ENCODE peak calls at places on chromosomes 6 and 20, in four cellular contexts. C, E, X and F are unnamed samples.

GRCh38 chr6:74871757-74872156 is 334.1 kb downstream of the COL12A1 start:
- DNase-seq in E (no peak), C (peak), X (no peak), F (no peak)

GRCh38 chr6:159988983-159989454 is 20.1 kb downstream of the IGF2R start:
- DNase-seq in C (peak), E (no peak), X (peak), F (no peak)

GRCh38 chr20:62732766-62733165 is 24.1 kb downstream of the NTSR1 start:
- DNase-seq in C (no peak), X (no peak), E (no peak), F (no peak)

GRCh38 chr6:55175078-55175777 is 913 bp downstream of the HCRTR2 start:
- DNase-seq in X (no peak), E (no peak), C (no peak), F (no peak)

GRCh38 chr6:159077123-159077522 is 32.3 kb upstream of the TAGAP start:
- DNase-seq in E (no peak), C (no peak), X (peak), F (no peak)

GRCh38 chr6:164095056-164095455 is 680.5 kb downstream of the QKI start:
- DNase-seq in C (no peak), X (no peak), E (no peak), F (no peak)

GRCh38 chr20:9392892-9393857 is 121.2 kb upstream of the LAMP5 start:
- DNase-seq in X (peak), C (peak), E (no peak), F (peak)

GRCh38 chr6:140001851-140002301 is 627.4 kb upstream of the CITED2 start:
- DNase-seq in X (no peak), E (no peak), C (peak), F (no peak)

GRCh38 chr6:11315743-11316437 is 83.4 kb upstream of the NEDD9 start:
- DNase-seq in C (peak), X (no peak), E (peak), F (no peak)

GRCh38 chr20:63015665-63016361 is 9.0 kb upstream of the BHLHE23 start:
- DNase-seq in X (no peak), C (no peak), E (no peak), F (no peak)

GRCh38 chr6:34273242-34273805 is 24.5 kb upstream of the SMIM29 start:
- DNase-seq in E (no peak), C (peak), X (peak), F (peak)

GRCh38 chr6:22656696-22657340 is 87.5 kb downstream of the HDGFL1 start:
- DNase-seq in X (no peak), C (no peak), E (no peak), F (no peak)

GRCh38 chr20:46350986-46351267 is 42.6 kb upstream of the CDH22 start:
- DNase-seq in E (no peak), C (no peak), X (no peak), F (no peak)

GRCh38 chr6:75101896-75102680 is 103.8 kb downstream of the COL12A1 start:
- DNase-seq in X (no peak), E (peak), C (peak), F (no peak)

GRCh38 chr20:38109025-38109541 is 56.0 kb downstream of the TGM2 start:
- DNase-seq in C (peak), E (no peak), X (no peak), F (no peak)

GRCh38 chr6:158017621-158018369 is 36.1 kb downstream of the SYNJ2 start:
- DNase-seq in E (no peak), C (no peak), X (no peak), F (no peak)

GRCh38 chr6:83609248-83609647 is 96.9 kb downstream of the PRSS35 start:
- DNase-seq in X (no peak), E (no peak), C (no peak), F (no peak)

GRCh38 chr20:4776079-4776630 is 54.4 kb downstream of the PRND start:
- DNase-seq in E (no peak), C (no peak), X (peak), F (no peak)

GRCh38 chr6:53151676-53152075 is 3.0 kb upstream of the GCM1 start:
- DNase-seq in C (no peak), E (no peak), X (peak), F (peak)

GRCh38 chr6:43268348-43268685 is 25.0 kb downstream of the TTBK1 start:
- DNase-seq in X (no peak), E (no peak), C (no peak), F (no peak)

GRCh38 chr6:53628354-53629119 is 37.0 kb downstream of the KLHL31 start:
- DNase-seq in C (peak), X (no peak), E (no peak), F (no peak)

GRCh38 chr6:26223213-26223612 is 136.0 kb downstream of the HFE start:
- DNase-seq in E (no peak), X (peak), C (peak), F (no peak)

GRCh38 chr20:1644101-1644962 is 13.2 kb downstream of the SIRPG start:
- DNase-seq in X (no peak), C (no peak), E (no peak), F (no peak)

GRCh38 chr6:111119550-111120329 is 32.4 kb downstream of the SLC16A10 start:
- DNase-seq in X (peak), E (no peak), C (peak), F (no peak)

GRCh38 chr20:58330229-58330628 is 20.7 kb downstream of the RAB22A start:
- DNase-seq in X (no peak), E (no peak), C (no peak), F (no peak)

GRCh38 chr20:58328836-58329235 is 19.3 kb downstream of the RAB22A start:
- DNase-seq in C (no peak), E (no peak), X (no peak), F (no peak)

GRCh38 chr20:58331961-58332551 is 22.5 kb downstream of the RAB22A start:
- DNase-seq in E (no peak), C (no peak), X (no peak), F (no peak)

GRCh38 chr20:58329711-58330110 is 20.2 kb downstream of the RAB22A start:
- DNase-seq in C (no peak), E (no peak), X (no peak), F (no peak)

DNA sequence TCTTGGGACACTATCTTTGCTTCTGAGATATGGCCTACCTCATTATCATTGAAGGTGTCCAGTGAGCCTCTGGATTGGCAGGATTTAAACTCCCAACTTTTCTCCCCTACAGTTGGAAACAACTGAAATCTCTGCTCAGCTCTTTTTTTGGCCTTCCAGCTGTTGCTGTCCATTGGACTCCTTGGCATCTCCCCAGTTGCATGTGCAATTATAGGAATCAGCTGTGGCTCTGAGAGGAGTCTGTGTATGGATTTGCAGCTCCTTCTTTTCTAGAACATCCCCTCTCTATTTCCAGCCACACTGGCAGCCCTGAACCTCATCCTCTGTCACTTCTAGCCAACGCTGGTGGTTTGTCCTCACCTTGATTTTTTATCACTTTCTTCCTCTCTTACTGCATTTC is 21.2 kb downstream of the RAB22A start:
- DNase-seq in X (no peak), E (no peak), C (peak), F (no peak)
- TF ChIP-seq CTCF in X (no peak), E (no peak), C (no peak), F (no peak)

DNA sequence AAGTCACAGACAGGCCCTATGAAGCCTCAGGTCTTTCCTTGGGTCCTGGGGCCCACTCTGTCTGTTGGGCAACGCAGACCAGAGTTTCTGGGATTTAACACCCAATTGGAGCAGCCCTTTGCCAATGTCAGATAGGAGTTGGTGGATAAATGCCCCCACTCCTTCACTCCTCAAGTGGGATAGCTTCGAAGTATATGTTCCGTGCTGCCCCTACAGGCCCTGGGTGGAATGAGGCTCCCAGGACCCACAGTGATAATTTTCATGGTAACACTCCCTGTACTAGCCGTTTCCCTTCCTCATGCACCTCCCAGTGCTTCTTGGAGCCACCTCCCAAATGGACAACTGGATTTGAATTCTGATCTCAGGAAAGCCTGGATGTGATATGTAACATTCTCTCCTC is 145.4 kb downstream of the FOXA2 start:
- DNase-seq in X (peak), E (no peak), C (no peak), F (no peak)
- TF ChIP-seq CTCF in X (no peak), E (no peak), C (peak), F (no peak)

DNA sequence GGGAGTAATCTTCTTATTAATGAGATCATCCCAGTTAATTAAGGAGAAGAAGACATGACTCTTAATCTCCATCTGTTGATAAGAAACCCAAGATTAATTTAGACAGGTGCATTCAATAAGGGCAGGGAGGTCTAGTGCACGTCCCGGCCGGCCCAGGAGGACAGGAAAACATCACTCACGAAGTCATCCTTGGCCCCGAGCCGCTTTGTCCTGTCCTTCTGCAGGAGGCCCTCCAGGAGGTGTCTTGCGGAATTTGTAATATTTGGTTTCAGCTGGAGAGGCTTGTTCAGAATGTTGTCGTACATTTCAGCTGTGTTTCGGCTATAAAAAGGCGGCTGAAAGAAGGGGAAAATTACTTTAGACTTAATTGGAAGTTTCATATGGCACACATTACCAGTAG is 118.4 kb upstream of the SLC2A12 start:
- DNase-seq in E (no peak), C (peak), X (no peak), F (no peak)
- TF ChIP-seq CTCF in E (peak), C (no peak), X (no peak), F (no peak)

DNA sequence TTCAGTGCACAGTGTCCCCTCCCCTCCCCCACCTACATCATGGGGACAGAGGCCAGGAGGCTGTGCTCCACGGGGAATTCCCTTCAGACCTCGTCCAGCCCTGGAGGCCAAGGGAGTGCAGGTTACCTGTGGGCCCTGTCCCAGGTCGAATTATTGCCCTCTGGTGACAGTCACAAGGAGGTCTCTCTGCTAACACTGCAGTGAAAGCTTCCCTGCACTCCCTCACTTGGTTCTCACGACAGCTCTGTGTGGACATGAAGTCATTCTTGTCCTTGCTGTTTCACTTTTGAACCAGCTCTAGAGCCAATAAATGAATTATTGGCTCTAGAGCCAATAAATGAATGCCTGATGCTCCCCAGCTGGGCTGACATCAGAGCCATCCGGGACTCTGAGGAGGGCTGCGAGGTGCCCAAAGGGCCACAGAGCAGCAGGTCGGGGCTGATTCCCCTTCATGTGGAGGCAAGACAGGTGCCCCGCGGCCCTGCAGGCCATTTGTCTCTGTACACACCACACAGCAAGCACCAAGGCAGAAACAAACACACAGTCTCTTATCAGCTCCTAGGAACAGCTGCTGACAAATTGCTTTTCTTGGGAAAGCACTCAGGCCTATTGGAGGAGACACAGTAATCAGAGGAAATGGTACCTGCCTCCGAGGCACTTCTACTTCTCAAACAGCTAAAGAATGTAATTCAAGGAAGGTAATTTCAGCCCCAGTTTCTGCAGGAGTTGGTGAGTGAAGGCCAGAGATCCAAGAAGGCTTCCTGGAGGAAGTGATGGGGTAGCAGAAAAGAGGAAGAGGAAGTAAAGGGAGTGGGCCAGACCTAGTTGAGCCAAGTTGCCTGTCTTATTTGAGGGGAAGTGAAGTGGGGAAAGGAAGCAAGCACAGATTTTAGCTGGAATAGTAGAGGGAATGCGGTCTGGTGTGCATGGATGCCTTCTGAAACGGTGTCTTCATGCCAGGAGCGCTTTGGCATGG is 27.5 kb upstream of the TBXT start:
- DNase-seq in C (no peak), E (no peak), X (peak), F (no peak)
- TF ChIP-seq CTCF in C (no peak), E (no peak), X (no peak), F (no peak)

GRCh38 chr6:15513801-15514711 is 148.8 kb downstream of the DTNBP1 start:
- DNase-seq in X (no peak), C (no peak), E (no peak), F (no peak)

GRCh38 chr6:15510536-15511247 is 152.1 kb downstream of the DTNBP1 start:
- DNase-seq in E (no peak), C (no peak), X (no peak), F (no peak)

GRCh38 chr6:15513131-15513771 is 149.6 kb downstream of the DTNBP1 start:
- DNase-seq in E (no peak), C (no peak), X (no peak), F (no peak)

GRCh38 chr6:15511248-15512125 is 151.3 kb downstream of the DTNBP1 start:
- DNase-seq in E (no peak), X (no peak), C (no peak), F (no peak)

DNA sequence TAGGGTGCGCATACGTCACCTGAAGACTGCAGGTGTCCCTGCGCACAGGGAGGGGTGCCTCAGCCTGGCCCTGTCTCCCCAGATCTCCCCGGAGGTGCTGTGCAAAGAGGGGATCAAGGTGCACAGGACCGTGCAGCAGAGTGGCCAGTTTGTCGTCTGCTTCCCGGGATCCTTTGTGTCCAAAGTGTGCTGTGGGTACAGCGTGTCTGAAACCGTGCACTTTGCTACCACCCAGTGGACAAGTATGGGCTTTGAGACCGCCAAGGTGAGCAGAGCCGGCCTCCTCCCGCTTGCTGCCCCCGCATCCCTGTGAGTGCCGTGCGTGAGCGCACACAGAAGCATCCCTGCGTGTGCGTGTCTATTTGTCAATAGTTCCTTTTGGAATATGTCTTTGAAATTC is 150.7 kb downstream of the DTNBP1 start:
- DNase-seq in E (no peak), X (peak), C (no peak), F (no peak)
- TF ChIP-seq CTCF in E (peak), X (peak), C (no peak), F (peak)

DNA sequence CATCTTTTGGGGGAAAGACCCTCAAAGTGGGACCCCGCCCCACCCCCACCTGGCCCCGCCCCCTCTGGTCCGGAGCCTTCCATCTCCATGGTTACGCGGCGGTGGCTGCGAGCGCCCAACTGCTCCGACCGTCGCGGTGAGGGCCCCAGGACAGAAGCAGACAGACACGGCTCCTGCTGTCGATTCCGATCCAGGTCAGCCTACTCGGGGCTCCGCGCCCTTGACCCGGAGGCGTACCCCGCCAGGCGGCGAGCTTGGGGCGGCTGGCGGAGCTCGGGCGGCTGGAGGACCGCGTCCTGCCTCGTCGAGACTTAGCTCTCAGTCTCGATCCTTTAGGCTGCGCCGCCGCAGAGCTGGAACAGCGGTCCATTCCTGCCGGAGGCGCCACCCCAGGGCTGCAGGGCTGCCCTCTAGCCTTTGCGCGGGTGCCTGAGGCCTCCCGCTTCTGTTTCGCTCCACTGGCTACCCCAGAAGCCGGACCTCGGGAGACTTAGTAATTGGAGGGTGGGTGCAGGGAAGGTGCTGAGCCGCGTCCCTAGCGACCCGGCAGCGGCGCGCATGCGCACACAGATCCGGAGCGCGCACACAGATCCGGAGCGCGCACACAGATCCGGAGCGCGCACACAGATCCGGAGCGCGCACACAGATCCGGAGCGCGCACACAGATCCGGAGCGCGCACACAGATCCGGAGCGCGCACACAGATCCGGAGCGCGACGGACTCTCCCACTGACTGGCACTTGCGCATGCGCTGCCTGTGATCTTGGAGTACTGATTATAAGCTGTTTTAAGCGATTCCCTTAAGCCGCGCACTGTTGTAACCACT is at the start of gene CFAP206:
- DNase-seq in E (peak), C (peak), X (peak), F (peak)
- TF ChIP-seq CTCF in E (peak), C (peak), X (peak), F (peak)

GRCh38 chr6:30676660-30677270 is 4.0 kb upstream of the DHX16 start:
- DNase-seq in E (no peak), C (no peak), X (no peak), F (no peak)

GRCh38 chr6:30664994-30665767 is 7.6 kb downstream of the DHX16 start:
- DNase-seq in E (no peak), C (no peak), X (no peak), F (no peak)

GRCh38 chr6:30672445-30673253 is at the start of gene DHX16:
- DNase-seq in X (peak), E (peak), C (peak), F (peak)

DNA sequence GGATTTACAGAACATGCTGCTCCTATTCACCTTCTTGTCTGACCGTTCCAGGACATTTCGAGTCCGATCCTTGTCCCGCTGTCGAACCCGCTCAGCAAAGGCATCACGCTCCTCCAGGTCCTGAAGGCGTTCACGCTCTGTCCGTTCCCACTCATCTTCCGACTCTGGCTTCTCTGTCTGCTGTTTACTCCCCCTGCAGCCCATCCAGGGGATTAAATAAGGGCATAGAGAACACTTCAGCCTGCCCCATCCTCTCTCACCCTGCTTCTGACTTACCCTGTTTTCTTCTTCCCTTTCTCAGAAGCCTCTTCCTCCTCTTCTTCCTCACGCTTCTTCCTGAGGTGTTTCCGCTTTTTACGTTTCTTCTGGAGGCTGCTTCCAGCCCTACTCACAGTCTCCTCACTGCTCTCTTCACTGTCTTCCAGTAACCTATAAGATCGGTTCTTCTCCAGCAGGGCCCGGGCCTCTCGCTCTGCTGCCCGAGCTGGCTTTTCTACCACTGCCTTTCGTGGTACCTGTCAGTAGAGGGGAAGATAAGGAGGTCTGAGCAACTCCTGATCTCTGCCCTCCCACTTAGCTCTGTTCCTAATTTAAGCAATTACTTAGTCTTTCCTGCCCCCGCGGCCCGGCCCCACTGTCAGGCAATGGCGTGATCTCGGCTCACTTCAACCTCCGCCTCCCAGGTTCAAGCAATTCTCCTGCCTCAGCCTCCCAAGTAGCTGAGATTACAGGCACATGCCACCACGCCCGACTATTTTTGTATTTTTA is 1.9 kb downstream of the DHX16 start:
- DNase-seq in C (no peak), E (no peak), X (peak), F (no peak)
- TF ChIP-seq CTCF in C (peak), E (peak), X (peak), F (no peak)